ENCODE peak calls at places on chromosomes 3 and 15, in five cellular contexts. B is neuronal stem cell, O is heart left ventricle, U is right cardiac atrium, F is stomach. G is an unnamed sample.

GRCh38 chr3:52405066-52405465 is 39.8 kb downstream of the SEMA3G start:
- DNase-seq in O (no peak), F (no peak), B (no peak), U (peak; percentile 24), G (no peak)

GRCh38 chr3:53677406-53677805 is 168.8 kb downstream of the CHDH start:
- DNase-seq in B (no peak), O (no peak), U (no peak), F (no peak), G (peak; percentile 43)

GRCh38 chr3:195556390-195556789 is 13.3 kb upstream of the PPP1R2 start:
- DNase-seq in F (no peak), U (no peak), O (no peak), B (no peak), G (no peak)

GRCh38 chr3:45817788-45818523 is 21.6 kb upstream of the SLC6A20 start:
- DNase-seq in F (peak; percentile 57), B (no peak), O (no peak), U (no peak), G (peak; percentile 93)

GRCh38 chr3:101009386-101009785 is 16.2 kb upstream of the ABI3BP start:
- DNase-seq in B (no peak), F (no peak), O (no peak), U (no peak), G (no peak)

GRCh38 chr15:60923925-60924324 is 305.2 kb downstream of the RORA start:
- DNase-seq in U (no peak), B (no peak), F (no peak), O (no peak), G (no peak)

GRCh38 chr15:80803580-80804525 is 24.7 kb downstream of the CEMIP start:
- DNase-seq in B (no peak), F (no peak), O (no peak), U (no peak), G (no peak)

GRCh38 chr3:25783661-25784512 is 644 bp upstream of the NGLY1 start:
- DNase-seq in F (peak; percentile 57), O (no peak), B (peak; percentile 63), U (no peak), G (peak; percentile 34)

GRCh38 chr15:36734366-36734765 is 154.9 kb downstream of the CDIN1 start:
- DNase-seq in O (no peak), U (no peak), F (no peak), B (no peak), G (no peak)

GRCh38 chr3:178063475-178063874 is 472.8 kb upstream of the KCNMB2 start:
- DNase-seq in U (no peak), F (no peak), O (no peak), B (no peak), G (no peak)

GRCh38 chr3:124298951-124299350 is 307.0 kb upstream of the ROPN1 start:
- DNase-seq in O (no peak), U (peak; percentile 69), F (no peak), B (no peak), G (no peak)

GRCh38 chr3:140177943-140178342 is 243.0 kb downstream of the CLSTN2 start:
- DNase-seq in F (no peak), O (no peak), U (no peak), B (no peak), G (no peak)

GRCh38 chr3:141940204-141940776 is 63.8 kb downstream of the ATP1B3 start:
- DNase-seq in B (no peak), F (no peak), U (no peak), O (no peak), G (peak; percentile 96)

GRCh38 chr3:72446406-72447058 is 401.7 kb downstream of the SHQ1 start:
- DNase-seq in O (no peak), B (no peak), U (no peak), F (peak; percentile 27), G (peak; percentile 46)

GRCh38 chr3:139695701-139696422 is 18.1 kb upstream of the NMNAT3 start:
- DNase-seq in O (no peak), B (no peak), U (no peak), F (no peak), G (no peak)

GRCh38 chr3:76509179-76509830 is 530.6 kb upstream of the ROBO2 start:
- DNase-seq in O (no peak), F (no peak), U (peak; percentile 52), B (no peak), G (no peak)

GRCh38 chr3:120931593-120931992 is 23.6 kb downstream of the STXBP5L start:
- DNase-seq in B (no peak), O (no peak), U (no peak), F (no peak), G (no peak)

DNA sequence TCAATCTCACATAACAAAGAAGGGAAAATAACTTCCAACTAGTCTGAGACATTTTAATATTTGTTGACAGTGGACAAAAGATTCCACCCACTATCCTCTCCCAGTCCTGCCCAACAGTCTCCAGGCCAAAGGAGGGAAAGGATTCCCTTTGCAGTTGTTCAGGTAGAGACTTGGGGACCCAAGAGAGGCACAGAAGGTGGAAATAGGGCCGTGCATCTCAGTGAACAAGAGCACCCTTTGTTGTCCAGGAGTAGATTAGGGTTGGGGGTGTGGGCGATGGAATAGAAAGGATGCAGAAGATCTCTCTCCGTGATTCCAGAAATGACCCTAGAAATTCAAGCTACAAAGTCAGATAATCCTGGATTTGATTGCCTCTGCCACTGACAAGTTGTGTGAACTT is 44.8 kb upstream of the TRA2B start:
- DNase-seq in O (no peak), F (no peak), B (no peak), U (no peak), G (no peak)
- H3K4me1 ChIP-seq in O (peaks cover 14% of the 10 kb centered on the region), F (peaks cover 5% of the 10 kb centered on the region), B (peaks cover 6% of the 10 kb centered on the region), U (no peaks in the 10 kb centered on the region), G (no peaks in the 10 kb centered on the region)

GRCh38 chr3:133388696-133389095 is 11.2 kb upstream of the BFSP2 start:
- DNase-seq in B (no peak), U (peak; percentile 63), F (no peak), O (no peak), G (no peak)

GRCh38 chr3:133384331-133385027 is 15.4 kb upstream of the BFSP2 start:
- DNase-seq in U (peak; percentile 86), O (peak; percentile 78), B (peak; percentile 67), F (peak; percentile 70), G (peak; percentile 29)

GRCh38 chr3:133386876-133387275 is 13.0 kb upstream of the BFSP2 start:
- DNase-seq in U (no peak), O (no peak), B (no peak), F (no peak), G (no peak)

GRCh38 chr3:133390715-133391114 is 9.1 kb upstream of the BFSP2 start:
- DNase-seq in U (no peak), B (no peak), F (no peak), O (no peak), G (no peak)

DNA sequence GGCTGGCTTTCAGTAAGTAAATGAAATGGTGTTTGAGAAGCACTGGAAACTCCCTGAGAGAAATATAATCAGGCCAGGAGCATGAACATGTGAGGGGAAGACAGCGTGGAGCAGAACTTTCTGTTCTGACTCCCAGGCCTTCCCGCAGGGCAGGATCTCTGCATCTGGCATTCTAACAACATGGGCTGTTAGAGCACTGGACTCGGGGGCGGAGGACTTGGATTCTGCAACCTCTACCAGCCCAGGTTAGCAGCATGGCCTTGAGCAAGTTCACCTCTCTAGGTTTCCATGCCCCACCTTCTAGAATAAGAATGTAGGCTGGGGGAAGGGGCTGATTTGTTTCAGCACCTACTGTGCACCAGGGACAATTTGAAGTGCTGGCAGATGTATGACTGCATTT is 12.5 kb upstream of the BFSP2 start:
- DNase-seq in B (no peak), U (no peak), O (no peak), F (no peak), G (no peak)
- H3K4me1 ChIP-seq in B (peaks cover 1% of the 10 kb centered on the region), U (no peaks in the 10 kb centered on the region), O (no peaks in the 10 kb centered on the region), F (no peaks in the 10 kb centered on the region), G (no peaks in the 10 kb centered on the region)

GRCh38 chr3:51391075-51391565 is at the start of gene RBM15B:
- DNase-seq in U (peak; percentile 99), O (peak; percentile 100), B (peak; percentile 95), F (peak; percentile 98), G (peak; percentile 96)
- H3K4me1 ChIP-seq in U (peaks cover 22% of the 10 kb centered on the region), O (peaks cover 72% of the 10 kb centered on the region), B (peaks cover 28% of the 10 kb centered on the region), F (peaks cover 77% of the 10 kb centered on the region), G (peaks cover 6% of the 10 kb centered on the region)

DNA sequence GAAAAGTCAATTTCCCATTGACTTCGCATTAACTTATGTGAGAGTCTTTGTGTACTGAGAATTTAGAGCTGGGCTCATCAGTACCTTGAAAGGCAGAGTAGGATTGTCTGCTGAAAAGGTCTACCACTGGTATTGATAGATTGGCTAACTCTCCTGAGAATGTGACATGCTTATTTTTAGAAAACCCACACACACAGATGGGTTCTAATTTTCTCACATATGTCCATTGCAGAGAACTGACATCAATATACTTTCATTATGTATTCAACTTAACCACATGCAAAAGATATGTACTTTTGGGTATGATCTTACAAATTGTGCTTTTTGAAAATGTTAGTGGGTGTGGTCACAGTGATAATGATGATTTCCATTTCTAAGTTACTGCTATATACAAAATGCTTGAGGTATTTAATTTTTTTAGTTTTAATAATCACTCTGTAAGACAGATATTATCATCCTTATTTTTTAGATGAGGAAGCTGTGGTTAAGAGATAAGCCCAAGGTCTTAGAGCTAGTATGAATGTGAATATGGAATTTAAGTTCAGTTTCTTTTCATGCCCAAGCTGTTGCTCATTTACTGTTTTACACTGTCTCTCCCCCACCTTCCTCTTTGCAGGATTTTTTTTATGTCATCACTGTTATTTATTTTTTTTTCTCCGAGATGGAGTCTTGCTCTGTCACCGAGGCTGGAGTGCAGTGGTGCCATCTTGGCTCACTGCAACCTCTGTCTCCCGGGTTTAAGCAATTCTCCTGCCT is 22.3 kb downstream of the MAP2K5 start:
- DNase-seq in F (no peak), O (no peak), U (no peak), B (no peak), G (no peak)
- H3K4me1 ChIP-seq in F (no peaks in the 10 kb centered on the region), O (peaks cover 4% of the 10 kb centered on the region), U (no peaks in the 10 kb centered on the region), B (peaks cover 2% of the 10 kb centered on the region), G (peaks cover 5% of the 10 kb centered on the region)

GRCh38 chr3:42164635-42165034 is 73.5 kb downstream of the TRAK1 start:
- DNase-seq in B (no peak), F (no peak), U (no peak), O (no peak), G (no peak)
- H3K4me1 ChIP-seq in B (peaks cover 8% of the 10 kb centered on the region), F (peaks cover 28% of the 10 kb centered on the region), U (peaks cover 31% of the 10 kb centered on the region), O (peaks cover 74% of the 10 kb centered on the region), G (peaks cover 20% of the 10 kb centered on the region)

DNA sequence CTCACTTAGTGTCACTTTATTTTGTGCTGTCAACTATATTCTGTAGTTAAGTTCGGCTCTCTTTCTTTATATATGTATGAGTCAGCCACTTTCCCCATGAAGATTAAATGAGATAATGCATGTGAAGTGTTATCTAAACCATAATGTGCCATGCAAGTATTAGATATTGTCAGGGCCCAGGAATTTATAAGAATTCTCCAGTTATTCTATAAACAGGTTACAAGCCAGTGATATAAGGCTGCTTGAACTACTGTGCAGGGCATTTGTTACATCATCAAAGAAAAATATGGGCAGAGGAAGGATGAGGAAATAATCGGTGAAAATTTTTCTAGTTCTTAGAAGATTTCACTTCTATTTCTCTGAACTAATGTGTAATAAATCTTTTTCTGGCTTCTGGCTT is 1049.0 kb upstream of the NR2F2 start:
- DNase-seq in F (no peak), O (no peak), B (no peak), U (no peak), G (no peak)
- H3K4me1 ChIP-seq in F (no peaks in the 10 kb centered on the region), O (peaks cover 13% of the 10 kb centered on the region), B (peaks cover 9% of the 10 kb centered on the region), U (no peaks in the 10 kb centered on the region), G (no peaks in the 10 kb centered on the region)

GRCh38 chr15:101618861-101619614 is 33.1 kb downstream of the TM2D3 start:
- DNase-seq in F (no peak), U (no peak), O (no peak), B (no peak), G (no peak)
- H3K4me1 ChIP-seq in F (peaks cover 14% of the 10 kb centered on the region), U (peaks cover 2% of the 10 kb centered on the region), O (peaks cover 41% of the 10 kb centered on the region), B (peaks cover 24% of the 10 kb centered on the region), G (no peaks in the 10 kb centered on the region)

G was measured in small intestine.